ENCODE peak calls at places on chromosomes 13 and 19, in four cellular contexts. B is HepG2, V is H1, K is K562. T is an unnamed sample.

GRCh38 chr13:42215578-42216421 is 56.2 kb upstream of the AKAP11 start:
- DNase-seq in B (peak), V (no peak), K (peak), T (peak)

GRCh38 chr19:10404888-10405808 is 1.8 kb upstream of the CDC37 start:
- DNase-seq in B (no peak), V (no peak), K (no peak), T (no peak)

GRCh38 chr13:36344886-36345437 is 1.2 kb downstream of the SPART start:
- DNase-seq in B (no peak), V (no peak), K (no peak), T (no peak)

GRCh38 chr13:49499889-49500660 is 4.3 kb downstream of the PHF11 start:
- DNase-seq in B (no peak), V (no peak), K (no peak), T (no peak)

GRCh38 chr13:29508130-29508873 is 87.2 kb downstream of the SLC7A1 start:
- DNase-seq in B (peak), V (peak), K (peak), T (peak)

GRCh38 chr19:56290104-56290503 is 17.6 kb downstream of the EDDM13 start:
- DNase-seq in B (no peak), V (no peak), K (no peak), T (no peak)

GRCh38 chr13:84487681-84488080 is 605.4 kb upstream of the SLITRK1 start:
- DNase-seq in B (no peak), V (no peak), K (no peak), T (no peak)

GRCh38 chr13:113040597-113041292 is 64.8 kb upstream of the F7 start:
- DNase-seq in B (no peak), V (no peak), K (no peak), T (no peak)

GRCh38 chr19:49551531-49551930 is 23.7 kb downstream of the RCN3 start:
- DNase-seq in B (no peak), V (no peak), K (no peak), T (no peak)

GRCh38 chr19:10535613-10536012 is 8.1 kb upstream of the ATG4D start:
- DNase-seq in B (no peak), V (no peak), K (no peak), T (no peak)

GRCh38 chr19:42563352-42564210 is 31.1 kb downstream of the CEACAM8 start:
- DNase-seq in B (peak), V (no peak), K (peak), T (peak)

GRCh38 chr13:99442273-99442895 is 58.9 kb upstream of the TM9SF2 start:
- DNase-seq in B (peak), V (no peak), K (peak), T (peak)

GRCh38 chr13:108558489-108558888 is 70.9 kb upstream of the MYO16 start:
- DNase-seq in B (no peak), V (no peak), K (no peak), T (no peak)

GRCh38 chr13:108560092-108560491 is 69.3 kb upstream of the MYO16 start:
- DNase-seq in B (no peak), V (no peak), K (no peak), T (no peak)

GRCh38 chr13:108566413-108567170 is 62.8 kb upstream of the MYO16 start:
- DNase-seq in B (no peak), V (no peak), K (no peak), T (no peak)

GRCh38 chr13:108561152-108561551 is 68.3 kb upstream of the MYO16 start:
- DNase-seq in B (no peak), V (no peak), K (no peak), T (no peak)
- TF ChIP-seq RNF2 in B (no peak), V (no peak), K (no peak), T (no peak)

GRCh38 chr13:102799544-102800144 is 725 bp downstream of the BIVM start:
- DNase-seq in B (no peak), V (no peak), K (peak), T (peak)
- TF ChIP-seq RAD21 in B (no peak), V (no peak), K (no peak), T (no peak)

DNA sequence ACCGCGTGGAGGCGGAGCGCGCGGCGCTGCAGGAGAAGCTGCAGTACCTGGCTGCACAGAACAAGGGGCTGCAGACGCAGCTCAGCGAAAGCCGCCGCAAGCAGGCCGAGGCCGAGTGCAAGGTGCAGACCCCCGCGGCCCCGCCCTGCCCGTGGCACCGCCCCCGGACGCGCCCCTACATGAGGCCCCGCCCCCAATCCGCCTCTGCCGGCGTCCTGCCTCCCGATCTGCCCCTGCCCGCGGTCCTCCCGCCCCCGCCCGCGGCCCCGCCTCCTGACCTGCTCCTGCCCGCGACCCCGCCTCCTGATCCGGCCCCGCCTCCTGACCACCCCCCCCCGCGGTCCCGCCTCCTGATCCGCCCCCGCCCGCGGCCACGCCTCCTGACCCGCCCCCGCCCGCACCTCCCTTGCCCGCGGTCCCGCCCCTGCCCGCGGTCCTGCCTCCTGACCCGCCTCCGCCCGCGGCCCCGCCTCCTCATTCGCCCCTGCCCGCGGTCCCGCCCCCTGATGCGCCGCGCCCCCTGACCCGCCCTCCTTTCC is 11.7 kb downstream of the PRR36 start:
- DNase-seq in B (no peak), V (peak), K (peak), T (peak)
- TF ChIP-seq RNF2 in B (no peak), V (no peak), K (no peak), T (no peak)

DNA sequence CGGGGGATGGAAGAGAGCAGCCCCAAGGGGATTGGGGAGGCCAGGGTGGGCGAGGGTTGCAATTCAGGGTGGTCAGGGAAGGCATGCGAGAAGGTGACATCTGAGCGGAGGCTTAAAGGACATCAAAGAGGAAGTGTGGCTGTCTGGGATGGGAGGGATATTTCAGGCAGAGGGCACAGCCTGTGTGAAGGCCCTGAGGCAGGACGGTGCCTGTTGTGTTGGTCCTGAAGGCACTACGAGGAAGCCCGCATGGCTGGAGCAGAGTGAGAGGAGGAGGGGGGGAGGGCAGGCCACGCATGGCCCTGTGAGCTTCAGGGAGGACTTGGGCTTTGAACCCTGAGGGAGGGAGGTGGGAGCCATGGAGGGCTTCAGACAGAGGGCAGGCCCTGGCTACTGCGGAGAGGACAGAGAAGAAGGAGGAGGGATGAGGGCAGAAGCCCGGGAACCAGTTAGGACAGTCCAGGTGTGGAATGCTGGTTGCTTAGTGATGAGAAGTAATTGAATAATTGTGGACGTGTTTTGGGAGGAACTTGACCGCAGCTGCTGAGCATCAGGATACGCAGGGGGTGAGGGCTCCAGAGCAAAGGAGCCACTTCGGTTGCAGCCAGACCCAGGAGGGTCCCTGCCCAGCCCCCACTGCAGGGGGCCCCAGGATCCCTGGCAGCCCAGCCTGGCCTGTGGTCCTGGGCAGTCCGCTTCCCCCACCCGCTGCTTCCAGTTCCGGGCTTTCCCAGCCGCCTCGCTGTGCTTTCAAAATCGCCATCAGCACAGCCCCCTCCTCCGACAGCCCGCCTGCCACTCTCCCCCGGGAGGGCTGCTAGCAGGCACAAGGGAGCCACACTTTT is 6.2 kb downstream of the TLE6 start:
- DNase-seq in B (no peak), V (peak), K (peak), T (no peak)
- TF ChIP-seq RAD21 in B (no peak), V (no peak), K (no peak), T (no peak)

GRCh38 chr13:110407021-110407420 is 99.9 kb downstream of the COL4A2 start:
- DNase-seq in B (no peak), V (no peak), K (no peak), T (no peak)

GRCh38 chr13:110407531-110407930 is 100.4 kb downstream of the COL4A2 start:
- DNase-seq in B (no peak), V (no peak), K (no peak), T (no peak)

GRCh38 chr13:110403721-110404120 is 96.6 kb downstream of the COL4A2 start:
- DNase-seq in B (no peak), V (no peak), K (no peak), T (no peak)

GRCh38 chr13:110404321-110404720 is 97.2 kb downstream of the COL4A2 start:
- DNase-seq in B (no peak), V (no peak), K (no peak), T (no peak)

DNA sequence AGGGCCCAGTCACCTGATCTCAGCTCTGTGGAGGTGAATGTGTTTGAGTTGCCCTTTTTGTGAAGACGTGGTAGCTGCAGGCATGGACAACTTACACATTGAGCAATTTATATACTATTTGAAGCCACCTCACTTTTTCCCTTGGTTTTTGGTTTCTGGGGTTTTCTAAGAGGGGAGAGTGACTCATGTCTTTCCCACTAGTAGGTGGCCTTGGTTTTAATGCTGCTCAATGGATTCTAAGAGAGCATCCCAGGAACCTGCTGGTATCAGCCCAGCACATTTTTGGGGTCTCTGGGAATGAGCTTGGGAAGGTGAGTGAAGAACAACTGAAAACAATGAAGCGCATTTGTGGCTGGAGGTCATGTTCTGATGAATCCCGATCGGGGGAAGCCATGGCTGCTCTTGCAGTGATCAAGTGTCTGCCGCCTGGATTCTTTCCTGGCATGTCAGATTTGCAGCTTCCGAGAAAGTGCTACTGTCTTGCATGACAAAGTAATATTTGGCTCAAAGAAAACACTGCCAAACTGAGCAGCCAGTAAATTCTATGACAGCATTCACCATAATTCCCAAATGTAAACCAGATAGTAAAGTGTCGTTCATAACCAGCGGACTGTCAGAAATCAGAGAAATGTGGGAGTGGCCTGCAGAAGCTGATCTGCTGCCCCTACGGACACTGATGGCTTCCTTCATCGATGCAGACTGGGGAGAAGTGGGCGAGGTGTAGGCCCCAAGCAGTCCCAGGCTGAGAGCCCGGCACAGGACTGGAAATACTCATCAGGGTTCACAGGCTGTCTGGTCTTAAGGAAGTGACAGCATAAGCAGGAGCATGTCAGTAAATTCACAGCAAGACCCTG is 98.7 kb downstream of the COL4A2 start:
- DNase-seq in B (no peak), V (no peak), K (no peak), T (no peak)
- TF ChIP-seq RNF2 in B (no peak), V (no peak), K (no peak), T (no peak)